ENCODE peak calls at places on chromosomes 11 and 22, in seven cellular contexts. Z, N, P, T, Y, R and L are unnamed samples.

GRCh38 chr11:65486570-65487466 is 12.0 kb upstream of the MALAT1 start:
- DNase-seq in N (no peak), Y (no peak), P (no peak), T (no peak), Z (no peak), R (no peak), L (no peak)

GRCh38 chr11:117809236-117810055 is 12.4 kb upstream of the DSCAML1 start:
- DNase-seq in Z (peak; percentile 8), P (no peak), Y (peak; percentile 46), N (no peak), R (no peak), T (peak; percentile 20), L (peak; percentile 70)

GRCh38 chr22:42430486-42431125 is 1.6 kb downstream of the NFAM1 start:
- DNase-seq in Z (no peak), Y (no peak), T (no peak), R (no peak), N (no peak), P (no peak), L (no peak)

GRCh38 chr11:56394381-56394780 is 18.1 kb upstream of the OR5AL1 start:
- DNase-seq in T (no peak), Y (no peak), N (no peak), Z (no peak), P (no peak), R (no peak), L (no peak)

GRCh38 chr11:10375280-10376048 is 70.6 kb downstream of the ADM start:
- DNase-seq in Y (peak; percentile 81), P (no peak), N (no peak), Z (peak; percentile 95), T (peak; percentile 96), R (no peak), L (peak; percentile 98)

GRCh38 chr22:24153959-24154358 is 27.3 kb upstream of the SUSD2 start:
- DNase-seq in P (no peak), Y (no peak), R (no peak), N (no peak), T (no peak), Z (no peak), L (no peak)

GRCh38 chr11:60756307-60757032 is at the start of gene MS4A15:
- DNase-seq in N (peak; percentile 57), T (peak; percentile 1), R (no peak), P (no peak), Y (no peak), Z (no peak), L (no peak)

GRCh38 chr11:27183672-27184457 is 143.2 kb downstream of the BBOX1 start:
- DNase-seq in T (peak; percentile 79), Z (peak; percentile 72), Y (peak; percentile 85), P (no peak), N (peak; percentile 56), R (no peak), L (peak; percentile 74)

GRCh38 chr11:74019104-74019738 is 10.3 kb upstream of the UCP3 start:
- DNase-seq in T (no peak), P (no peak), R (no peak), Y (peak; percentile 7), N (no peak), Z (no peak), L (peak; percentile 15)

GRCh38 chr11:96035031-96035743 is 111.3 kb upstream of the MTMR2 start:
- DNase-seq in T (no peak), Y (peak; percentile 45), Z (no peak), R (no peak), P (no peak), N (no peak), L (no peak)

GRCh38 chr11:102552447-102553200 is 22.1 kb upstream of the MMP7 start:
- DNase-seq in N (peak; percentile 99), P (peak; percentile 96), R (no peak), Z (peak; percentile 65), Y (peak; percentile 10), T (peak; percentile 78), L (no peak)

GRCh38 chr11:125423247-125423849 is 72.7 kb downstream of the FEZ1 start:
- DNase-seq in N (no peak), T (no peak), Z (no peak), R (no peak), P (no peak), Y (no peak), L (no peak)

GRCh38 chr11:69493931-69494821 is 12.7 kb downstream of the LINC01488 start:
- DNase-seq in P (no peak), R (no peak), Y (no peak), T (no peak), N (no peak), Z (no peak), L (no peak)

GRCh38 chr22:50531546-50532352 is 1.9 kb upstream of the TYMP start:
- DNase-seq in T (peak; percentile 50), R (peak; percentile 72), Y (peak; percentile 87), N (peak; percentile 69), P (no peak), Z (peak; percentile 41), L (peak; percentile 52)

GRCh38 chr11:86274503-86274902 is 27.5 kb upstream of the HIKESHI start:
- DNase-seq in N (no peak), T (no peak), P (no peak), Y (no peak), Z (no peak), R (no peak), L (no peak)

GRCh38 chr11:132862137-132862536 is 670.2 kb downstream of the OPCML start:
- DNase-seq in P (no peak), Z (no peak), R (no peak), T (no peak), Y (no peak), N (no peak), L (no peak)

GRCh38 chr22:46010177-46010867 is 33.4 kb upstream of the WNT7B start:
- DNase-seq in T (peak; percentile 72), P (peak; percentile 61), Y (peak; percentile 53), R (no peak), Z (peak; percentile 55), N (no peak), L (peak; percentile 77)

GRCh38 chr11:9596926-9597325 is 23.5 kb downstream of the WEE1 start:
- DNase-seq in Z (peak; percentile 40), Y (no peak), N (no peak), R (no peak), P (no peak), T (no peak), L (no peak)

GRCh38 chr11:46342237-46342636 is 5.0 kb upstream of the DGKZ start:
- DNase-seq in N (no peak), Z (no peak), T (no peak), P (no peak), Y (peak; percentile 64), R (no peak), L (no peak)

GRCh38 chr11:64339754-64340408 is at the start of gene CCDC88B:
- DNase-seq in Y (no peak), P (no peak), N (no peak), Z (no peak), T (no peak), R (peak; percentile 82), L (no peak)

GRCh38 chr22:19825904-19826618 is 28.6 kb downstream of the GNB1L start:
- DNase-seq in Y (no peak), Z (no peak), T (no peak), N (no peak), R (no peak), P (no peak), L (no peak)

GRCh38 chr11:72568861-72569260 is 105.4 kb downstream of the PDE2A start:
- DNase-seq in N (no peak), T (no peak), Y (no peak), P (no peak), Z (no peak), R (no peak), L (peak; percentile 68)

GRCh38 chr11:116986521-116987105 is 111.6 kb downstream of the SIK3 start:
- DNase-seq in Z (peak; percentile 90), Y (peak; percentile 59), R (no peak), P (peak; percentile 49), N (peak; percentile 98), T (peak; percentile 78), L (peak; percentile 95)

GRCh38 chr11:70854201-70854600 is 398.2 kb downstream of the SHANK2 start:
- DNase-seq in Y (no peak), T (no peak), N (no peak), Z (no peak), P (no peak), R (no peak), L (no peak)

GRCh38 chr22:37275134-37275533 is 7.2 kb upstream of the CYTH4 start:
- DNase-seq in Y (no peak), T (no peak), N (no peak), R (no peak), Z (no peak), P (no peak), L (no peak)
- TF ChIP-seq CTCF in Y (no peak), T (no peak), N (no peak), R (no peak), Z (no peak), P (no peak), L (no peak)

GRCh38 chr22:49464024-49464423 is 363.6 kb downstream of the BRD1 start:
- DNase-seq in P (no peak), R (no peak), Y (no peak), N (no peak), Z (no peak), T (no peak), L (no peak)
- H3K4me3 ChIP-seq in P (no peak overlapping the region), R (no peak overlapping the region), Y (no peak overlapping the region), N (no peak overlapping the region), Z (no peak overlapping the region), T (no peak overlapping the region), L (no peak overlapping the region)

GRCh38 chr11:12888525-12889158 is 120.5 kb upstream of the RASSF10 start:
- DNase-seq in Z (peak; percentile 90), R (peak; percentile 49), P (no peak), N (peak; percentile 41), T (peak; percentile 96), Y (peak; percentile 96), L (peak; percentile 93)
- TF ChIP-seq CTCF in Z (peak; percentile 83), R (peak; percentile 68), P (peak; percentile 70), N (peak; percentile 76), T (peak; percentile 70), Y (peak; percentile 70), L (peak; percentile 71)

GRCh38 chr22:28123989-28124766 is 205.1 kb upstream of the PITPNB start:
- DNase-seq in Z (no peak), N (no peak), T (no peak), R (no peak), P (no peak), Y (no peak), L (no peak)
- H3K4me3 ChIP-seq in Z (no peak overlapping the region), N (no peak overlapping the region), T (no peak overlapping the region), R (no peak overlapping the region), P (no peak overlapping the region), Y (no peak overlapping the region), L (no peak overlapping the region)

DNA sequence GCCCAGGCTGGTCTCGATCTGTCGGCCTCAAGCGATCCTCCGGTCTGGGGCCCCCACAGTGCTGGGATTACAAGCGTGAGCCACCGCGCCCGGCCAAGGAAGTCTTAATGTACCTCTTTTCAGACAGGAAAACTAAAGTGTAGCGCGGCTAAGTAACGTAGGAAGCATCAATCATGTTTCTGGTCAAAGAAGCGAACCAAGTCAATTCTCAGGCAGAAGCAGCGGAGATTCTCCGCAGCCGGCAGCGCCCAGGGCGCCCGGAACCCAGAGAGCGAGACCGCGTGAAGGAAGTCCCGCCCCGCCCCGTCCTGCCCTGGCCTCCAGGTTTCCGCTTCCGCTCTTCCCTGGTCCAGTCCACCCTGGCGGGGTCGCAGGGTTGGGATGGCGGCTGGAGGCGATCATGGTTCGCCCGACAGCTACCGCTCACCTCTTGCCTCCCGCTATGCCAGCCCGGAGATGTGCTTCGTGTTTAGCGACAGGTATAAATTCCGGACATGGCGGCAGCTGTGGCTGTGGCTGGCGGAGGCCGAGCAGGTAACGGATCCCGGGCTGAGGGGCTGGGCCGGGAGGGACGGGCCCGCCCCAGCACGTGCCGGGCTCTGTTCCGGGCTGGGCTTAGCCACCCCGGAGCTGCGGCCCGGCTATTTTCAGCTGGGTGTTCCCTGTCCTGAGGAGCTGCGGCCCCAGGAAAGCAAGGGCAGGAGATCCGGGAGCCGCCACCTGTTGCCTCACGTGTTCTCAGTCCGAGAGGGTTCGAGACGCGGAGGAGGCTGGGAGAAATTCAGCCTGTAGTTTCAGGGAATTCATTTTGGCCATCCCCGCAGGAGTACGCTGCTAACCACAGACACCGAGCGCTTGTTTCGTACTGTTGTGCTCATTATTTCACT is at the start of gene ADSL:
- DNase-seq in P (peak; percentile 57), N (peak; percentile 77), Y (peak; percentile 87), R (peak; percentile 73), Z (peak; percentile 79), T (peak; percentile 88), L (peak; percentile 78)
- TF ChIP-seq CTCF in P (no peak), N (no peak), Y (no peak), R (no peak), Z (peak; percentile 19), T (no peak), L (no peak)